ENCODE peak calls at places on chromosomes 12 and 14, in nine cellular contexts. J, Z, W, A, H, B, T, K and E are unnamed samples.

GRCh38 chr12:86660488-86661171 is 404.4 kb upstream of the MGAT4C start:
- DNase-seq in J (no peak), Z (no peak), W (no peak), A (no peak), H (no peak), B (no peak), T (no peak), K (no peak), E (no peak)

GRCh38 chr12:109463776-109464175 is 13.3 kb downstream of the KCTD10 start:
- DNase-seq in J (no peak), Z (no peak), W (peak), A (no peak), H (no peak), B (no peak), T (no peak), K (no peak), E (no peak)

GRCh38 chr14:77355811-77356210 is 21.1 kb downstream of the TMED8 start:
- DNase-seq in J (no peak), Z (no peak), W (no peak), A (no peak), H (no peak), B (no peak), T (no peak), K (no peak), E (no peak)

GRCh38 chr12:119822046-119822445 is 55.1 kb downstream of the CIT start:
- DNase-seq in J (no peak), Z (no peak), W (no peak), A (no peak), H (no peak), B (no peak), T (no peak), K (no peak), E (no peak)

GRCh38 chr12:98519257-98519907 is 4.0 kb downstream of the TMPO start:
- DNase-seq in J (no peak), Z (no peak), W (no peak), A (no peak), H (no peak), B (no peak), T (no peak), K (no peak), E (no peak)

GRCh38 chr12:91434081-91434480 is 251.5 kb upstream of the DCN start:
- DNase-seq in J (no peak), Z (no peak), W (no peak), A (no peak), H (no peak), B (no peak), T (no peak), K (no peak), E (no peak)

GRCh38 chr14:100011568-100012325 is 53.5 kb upstream of the EVL start:
- DNase-seq in J (no peak), Z (no peak), W (no peak), A (no peak), H (no peak), B (no peak), T (no peak), K (no peak), E (no peak)

GRCh38 chr14:102827716-102828115 is 50.5 kb downstream of the TRAF3 start:
- DNase-seq in J (no peak), Z (no peak), W (no peak), A (no peak), H (no peak), B (no peak), T (no peak), K (no peak), E (no peak)

GRCh38 chr12:78759387-78759786 is 105.2 kb upstream of the SYT1 start:
- DNase-seq in J (no peak), Z (no peak), W (no peak), A (no peak), H (no peak), B (no peak), T (no peak), K (no peak), E (no peak)

GRCh38 chr14:21263284-21264024 is 5.8 kb downstream of the HNRNPC start:
- DNase-seq in J (no peak), Z (no peak), W (no peak), A (no peak), H (no peak), B (peak), T (no peak), K (no peak), E (no peak)

GRCh38 chr14:21262410-21262809 is 6.8 kb downstream of the HNRNPC start:
- DNase-seq in J (no peak), Z (no peak), W (no peak), A (no peak), H (no peak), B (peak), T (no peak), K (no peak), E (no peak)

GRCh38 chr14:21267431-21267845 is 1.8 kb downstream of the HNRNPC start:
- DNase-seq in J (no peak), Z (no peak), W (no peak), A (no peak), H (no peak), B (peak), T (no peak), K (no peak), E (no peak)

GRCh38 chr14:21261824-21262223 is 7.4 kb downstream of the HNRNPC start:
- DNase-seq in J (no peak), Z (no peak), W (no peak), A (no peak), H (no peak), B (no peak), T (no peak), K (no peak), E (no peak)

GRCh38 chr14:21264025-21264801 is 5.0 kb downstream of the HNRNPC start:
- DNase-seq in J (no peak), Z (no peak), W (no peak), A (no peak), H (no peak), B (no peak), T (no peak), K (peak), E (no peak)
- H3K4me3 ChIP-seq in J (no peak), Z (peak), W (no peak), A (peak), H (no peak), B (peak), T (peak), K (peak), E (no peak)

GRCh38 chr14:104732355-104732804 is 8.4 kb downstream of the ADSS1 start:
- DNase-seq in J (peak), Z (peak), W (no peak), A (no peak), H (no peak), B (no peak), T (peak), K (no peak), E (no peak)
- TF ChIP-seq POLR2AphosphoS5 in J (no peak), Z (peak), W (no peak), A (no peak), H (no peak), B (no peak), T (no peak), K (no peak), E (no peak)

DNA sequence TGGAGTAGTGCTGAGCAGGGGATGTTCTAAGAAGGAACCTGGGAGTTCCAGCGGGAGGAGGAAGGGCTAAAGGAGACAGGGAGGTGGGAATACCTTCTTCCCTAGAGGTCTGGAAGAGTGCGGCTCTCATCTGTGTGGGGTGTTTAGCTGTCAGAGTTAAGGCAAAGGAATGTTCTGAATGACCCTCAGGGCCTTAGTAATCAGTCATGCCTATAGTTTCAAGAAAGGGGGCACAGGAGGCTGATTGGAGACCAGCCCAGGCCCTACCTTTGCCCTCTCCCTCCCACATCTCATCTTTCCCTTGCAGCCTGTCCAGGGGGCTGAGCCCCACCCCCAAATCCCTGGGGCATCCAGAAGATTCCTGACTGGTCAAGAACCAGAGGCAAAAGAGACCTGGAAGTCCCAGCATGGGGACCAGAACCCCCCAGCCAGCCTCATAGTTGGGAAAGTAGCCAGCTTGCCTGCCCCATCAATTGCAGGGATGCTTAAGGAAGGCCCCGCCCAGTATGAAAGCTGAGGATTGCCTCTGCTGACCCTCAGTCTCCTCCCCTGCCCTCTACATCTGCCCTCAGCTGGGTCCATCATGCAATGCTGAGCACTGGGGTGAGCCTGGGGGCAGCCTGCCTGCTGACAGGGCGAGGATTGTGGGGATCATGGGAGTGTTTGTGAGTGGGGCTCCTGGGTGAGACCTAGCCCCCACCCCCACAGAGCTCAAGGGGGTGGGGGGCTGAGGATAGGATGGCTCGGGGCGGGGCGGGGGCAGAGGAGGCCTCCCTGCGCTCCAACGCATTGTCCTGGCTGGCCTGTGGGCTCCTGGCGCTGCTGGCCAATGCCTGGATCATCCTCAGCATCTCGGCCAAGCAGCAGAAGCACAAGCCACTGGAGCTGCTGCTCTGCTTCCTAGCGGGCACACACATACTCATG is 1.8 kb downstream of the GPR162 start:
- DNase-seq in J (no peak), Z (no peak), W (no peak), A (no peak), H (no peak), B (no peak), T (no peak), K (no peak), E (no peak)
- TF ChIP-seq EP300 in J (no peak), Z (no peak), W (no peak), A (no peak), H (no peak), B (no peak), T (no peak), K (no peak), E (no peak)

GRCh38 chr14:37198907-37199306 is 1.2 kb downstream of the MIPOL1 start:
- DNase-seq in J (no peak), Z (no peak), W (no peak), A (no peak), H (no peak), B (no peak), T (no peak), K (no peak), E (no peak)

GRCh38 chr14:37197421-37198272 is at the start of gene MIPOL1:
- DNase-seq in J (peak), Z (peak), W (peak), A (peak), H (peak), B (peak), T (peak), K (no peak), E (peak)

GRCh38 chr14:37195327-37195726 is 2.4 kb upstream of the MIPOL1 start:
- DNase-seq in J (no peak), Z (no peak), W (no peak), A (no peak), H (no peak), B (no peak), T (no peak), K (no peak), E (no peak)

GRCh38 chr14:37198273-37198598 is 499 bp downstream of the MIPOL1 start:
- DNase-seq in J (no peak), Z (no peak), W (no peak), A (no peak), H (no peak), B (no peak), T (no peak), K (no peak), E (no peak)

DNA sequence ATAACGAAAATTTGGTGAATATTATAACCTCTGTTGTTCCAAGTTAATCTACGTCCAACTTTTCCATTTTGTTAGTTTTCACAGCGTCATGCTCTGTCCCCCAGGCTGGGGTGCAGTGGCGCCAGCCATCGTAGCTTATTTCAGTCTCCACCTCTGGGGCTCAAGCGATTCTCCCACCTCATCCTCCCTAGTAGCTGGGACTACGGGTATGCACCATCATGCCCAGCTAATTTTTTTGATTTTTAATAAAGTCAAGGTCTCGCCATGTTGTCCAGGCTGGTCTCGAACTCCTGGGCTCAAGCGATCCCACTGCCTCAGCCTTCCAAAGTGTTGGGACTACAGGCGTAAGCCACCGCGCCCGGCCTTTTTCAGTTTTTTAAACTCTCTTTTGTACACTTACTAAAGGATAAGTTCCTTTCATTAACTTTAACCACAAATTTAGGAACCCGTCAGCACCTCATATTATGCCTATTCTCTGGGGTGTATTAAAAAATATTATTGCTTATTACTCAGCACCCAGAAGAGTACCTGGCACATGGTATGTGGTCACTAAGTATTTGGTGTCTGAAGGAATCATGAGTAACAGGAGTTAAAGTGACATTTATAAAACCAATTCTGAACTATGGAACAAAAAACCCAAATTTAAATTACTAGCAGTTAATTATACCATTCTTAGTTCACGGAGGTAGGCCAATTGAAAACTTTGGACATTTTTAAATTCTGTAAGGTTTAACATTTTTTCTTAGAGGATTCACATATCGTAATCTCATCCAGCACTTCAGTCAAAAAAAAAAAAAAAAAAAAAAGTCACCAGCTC is 925 bp upstream of the MIPOL1 start:
- DNase-seq in J (no peak), Z (no peak), W (no peak), A (no peak), H (no peak), B (no peak), T (no peak), K (no peak), E (no peak)
- H3K4me3 ChIP-seq in J (peak), Z (peak), W (no peak), A (peak), H (peak), B (peak), T (peak), K (no peak), E (peak)

DNA sequence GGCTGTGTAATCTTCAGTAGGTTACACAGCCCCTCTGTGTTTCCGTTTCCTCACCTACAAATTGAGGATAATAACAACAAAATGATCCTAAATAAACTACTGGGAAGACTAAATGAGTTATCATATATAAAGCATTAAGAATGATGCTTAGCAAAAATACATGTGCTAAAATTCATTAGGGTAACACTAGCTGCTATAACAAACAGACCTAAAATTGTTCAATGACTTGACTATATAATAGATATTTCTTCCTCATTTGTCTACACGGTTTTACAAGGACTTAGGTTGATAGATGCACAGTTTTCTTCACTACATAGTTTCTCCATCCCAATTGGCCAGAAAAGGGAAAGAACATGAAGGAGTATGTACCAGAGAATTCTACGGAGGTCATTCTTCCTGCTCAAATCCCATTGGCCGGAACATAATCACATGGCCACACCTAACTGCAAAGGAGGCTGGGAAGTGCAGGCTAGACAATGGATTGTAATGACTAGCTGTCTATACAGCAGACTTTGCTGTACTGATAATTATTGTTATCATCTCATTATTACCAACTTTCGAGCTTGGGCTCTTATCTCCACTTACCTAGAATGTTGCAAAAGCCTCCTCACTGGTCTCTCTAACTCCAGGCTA is 223.5 kb upstream of the NUDT4 start:
- DNase-seq in J (no peak), Z (no peak), W (no peak), A (no peak), H (no peak), B (no peak), T (no peak), K (no peak), E (no peak)
- TF ChIP-seq POLR2AphosphoS5 in J (no peak), Z (no peak), W (no peak), A (no peak), H (no peak), B (no peak), T (no peak), K (no peak), E (no peak)

GRCh38 chr14:64938972-64939816 is 3.4 kb downstream of the GPX2 start:
- DNase-seq in J (peak), Z (no peak), W (no peak), A (no peak), H (no peak), B (no peak), T (no peak), K (no peak), E (no peak)
- TF ChIP-seq EP300 in J (no peak), Z (no peak), W (no peak), A (no peak), H (no peak), B (no peak), T (no peak), K (no peak), E (no peak)

DNA sequence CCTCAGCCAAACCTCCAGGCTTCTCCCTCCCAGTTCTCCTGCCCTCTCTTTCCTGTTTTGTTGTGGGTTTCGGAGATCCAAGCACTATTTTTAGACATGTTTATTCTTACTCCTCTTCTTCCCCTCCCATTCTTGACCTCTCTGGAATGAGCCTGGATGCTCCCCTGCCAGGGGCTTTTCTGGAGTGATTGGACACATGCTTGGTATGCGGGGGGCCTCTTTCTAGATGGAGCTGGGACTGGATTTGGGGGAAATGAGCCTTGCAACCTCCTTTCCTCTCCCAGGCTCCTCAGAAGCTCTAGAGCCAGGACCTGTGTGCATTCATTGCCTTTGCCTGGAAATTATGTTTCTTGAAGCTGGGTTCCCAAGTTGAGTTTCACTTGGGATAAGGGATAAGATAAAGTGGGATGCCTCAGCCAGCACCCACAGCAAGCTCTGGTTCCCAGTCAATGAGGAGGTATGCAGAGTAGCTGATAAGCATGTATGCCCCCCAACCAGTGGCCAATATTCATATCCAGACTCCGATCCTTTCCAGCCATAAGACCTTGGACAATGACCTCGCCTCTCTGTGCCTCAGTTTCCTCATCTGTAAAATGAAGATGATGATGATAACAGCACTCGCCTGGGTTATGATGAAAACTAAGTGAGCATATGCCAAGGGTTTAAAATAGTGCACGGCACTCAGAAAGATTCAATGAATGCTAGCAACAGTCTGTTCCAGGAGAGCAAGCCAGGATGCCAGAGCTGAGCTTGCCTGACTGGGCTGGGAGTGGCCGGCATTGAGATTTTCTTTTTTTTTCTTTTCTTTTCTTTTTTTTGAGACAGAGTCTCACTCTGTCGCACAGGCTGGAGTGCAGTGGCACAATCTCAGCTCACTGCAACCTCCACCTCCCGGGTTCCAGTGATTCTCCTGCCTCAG is 97.8 kb downstream of the SCARB1 start:
- DNase-seq in J (no peak), Z (no peak), W (no peak), A (no peak), H (no peak), B (no peak), T (no peak), K (no peak), E (no peak)
- H3K4me3 ChIP-seq in J (no peak), Z (no peak), W (no peak), A (no peak), H (no peak), B (no peak), T (no peak), K (no peak), E (no peak)

DNA sequence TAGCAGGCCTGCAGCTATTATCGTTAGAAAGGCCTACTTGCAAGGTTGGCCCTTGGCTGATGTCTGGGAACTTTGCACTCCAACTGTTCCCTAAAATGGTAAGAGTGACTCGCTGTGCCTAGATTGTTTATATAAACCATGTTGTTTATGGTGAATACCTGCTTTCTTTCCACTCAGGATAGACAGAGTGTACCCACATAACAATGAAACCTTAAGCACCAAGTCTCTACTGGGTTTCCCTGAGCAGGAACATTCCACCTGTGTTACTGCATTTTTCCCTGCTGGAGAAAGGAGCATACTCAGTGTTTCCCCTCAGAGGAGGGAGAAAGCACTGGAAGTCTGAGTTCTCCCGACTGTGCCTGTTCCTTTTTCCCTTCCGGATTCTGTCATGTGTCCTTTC is 32.8 kb downstream of the ERP29 start:
- DNase-seq in J (no peak), Z (no peak), W (no peak), A (no peak), H (peak), B (no peak), T (no peak), K (no peak), E (no peak)
- TF ChIP-seq POLR2AphosphoS5 in J (peak), Z (no peak), W (no peak), A (no peak), H (peak), B (no peak), T (no peak), K (no peak), E (no peak)

DNA sequence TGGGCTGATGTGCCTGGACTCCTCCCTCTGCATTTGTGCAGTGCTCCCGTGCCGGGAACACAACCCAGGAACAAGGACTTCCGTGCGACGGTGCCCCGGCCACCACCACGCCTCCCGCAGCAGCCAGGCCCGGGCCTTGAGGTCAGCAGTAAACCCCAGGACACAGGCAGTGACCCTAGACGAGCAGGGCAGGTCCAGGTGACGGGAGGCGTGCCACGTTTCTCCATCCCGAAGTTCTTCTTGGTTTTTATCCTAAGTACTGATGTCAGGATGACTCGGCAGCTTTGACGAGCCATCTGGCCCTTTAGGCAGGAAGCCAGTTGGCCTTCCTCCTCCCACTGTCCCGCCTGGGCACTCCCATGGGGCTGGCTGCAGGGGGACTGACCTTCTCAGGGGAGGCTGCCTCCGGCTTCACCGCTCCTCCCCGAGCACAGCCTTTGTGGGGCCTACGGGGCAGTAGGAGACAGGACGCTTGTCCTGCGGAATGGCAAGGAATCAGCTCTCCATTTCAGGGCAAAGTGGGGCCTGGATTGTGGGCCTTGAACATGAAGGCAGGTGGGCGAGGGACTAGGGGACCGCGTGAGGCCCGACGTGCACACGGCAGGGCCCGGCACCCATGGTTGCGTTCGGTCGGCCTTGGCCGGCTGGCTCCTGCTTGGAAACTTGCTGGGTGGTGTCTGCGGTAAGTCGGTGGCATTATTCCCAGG is 94.1 kb downstream of the FBXL14 start:
- DNase-seq in J (no peak), Z (no peak), W (no peak), A (peak), H (no peak), B (no peak), T (no peak), K (no peak), E (no peak)
- TF ChIP-seq EP300 in J (no peak), Z (no peak), W (no peak), A (peak), H (no peak), B (no peak), T (no peak), K (no peak), E (no peak)